ENCODE peak calls at places on chromosome 1, in nine cellular contexts. One of them, this sample, is unnamed.

GRCh38 chr1:33182452-33182851 is 609 bp upstream of the TRIM62 start:
- DNase-seq in CD4-positive, CD25-positive, alpha-beta regulatory T cell: no peak
- DNase-seq in GDM1: no peak
- DNase-seq in cardiac fibroblast: peak
- DNase-seq in SW 1271: no peak
- DNase-seq in HFF-Myc: peak
- DNase-seq in AG09319: peak
- DNase-seq in HCEC 1CT: peak
- DNase-seq in colonic mucosa: peak
- DNase-seq in this sample: peak

GRCh38 chr1:88985033-88985432 is 7.4 kb downstream of the KYAT3 start:
- DNase-seq in CD4-positive, CD25-positive, alpha-beta regulatory T cell: no peak
- DNase-seq in GDM1: no peak
- DNase-seq in cardiac fibroblast: peak
- DNase-seq in SW 1271: no peak
- DNase-seq in HFF-Myc: peak
- DNase-seq in AG09319: peak
- DNase-seq in HCEC 1CT: peak
- DNase-seq in colonic mucosa: peak
- DNase-seq in this sample: no peak

GRCh38 chr1:162349635-162350330 is 26.9 kb downstream of the SPATA46 start:
- DNase-seq in CD4-positive, CD25-positive, alpha-beta regulatory T cell: no peak
- DNase-seq in GDM1: no peak
- DNase-seq in cardiac fibroblast: peak
- DNase-seq in SW 1271: peak
- DNase-seq in HFF-Myc: peak
- DNase-seq in AG09319: no peak
- DNase-seq in HCEC 1CT: peak
- DNase-seq in colonic mucosa: peak
- DNase-seq in this sample: no peak

GRCh38 chr1:58162952-58163550 is 383.5 kb downstream of the OMA1 start:
- DNase-seq in CD4-positive, CD25-positive, alpha-beta regulatory T cell: no peak
- DNase-seq in GDM1: peak
- DNase-seq in cardiac fibroblast: peak
- DNase-seq in SW 1271: no peak
- DNase-seq in HFF-Myc: peak
- DNase-seq in AG09319: peak
- DNase-seq in HCEC 1CT: peak
- DNase-seq in colonic mucosa: peak
- DNase-seq in this sample: peak

GRCh38 chr1:207747627-207748492 is 4.0 kb upstream of the CD46 start:
- DNase-seq in CD4-positive, CD25-positive, alpha-beta regulatory T cell: no peak
- DNase-seq in GDM1: no peak
- DNase-seq in cardiac fibroblast: no peak
- DNase-seq in SW 1271: no peak
- DNase-seq in HFF-Myc: no peak
- DNase-seq in AG09319: no peak
- DNase-seq in HCEC 1CT: no peak
- DNase-seq in colonic mucosa: no peak
- DNase-seq in this sample: no peak

GRCh38 chr1:31005198-31005597 is 60.3 kb downstream of the PUM1 start:
- DNase-seq in CD4-positive, CD25-positive, alpha-beta regulatory T cell: no peak
- DNase-seq in GDM1: no peak
- DNase-seq in cardiac fibroblast: no peak
- DNase-seq in SW 1271: no peak
- DNase-seq in HFF-Myc: no peak
- DNase-seq in AG09319: no peak
- DNase-seq in HCEC 1CT: no peak
- DNase-seq in colonic mucosa: no peak
- DNase-seq in this sample: no peak

GRCh38 chr1:232422901-232423300 is 207.0 kb downstream of the SIPA1L2 start:
- DNase-seq in CD4-positive, CD25-positive, alpha-beta regulatory T cell: no peak
- DNase-seq in GDM1: no peak
- DNase-seq in cardiac fibroblast: peak
- DNase-seq in SW 1271: no peak
- DNase-seq in HFF-Myc: no peak
- DNase-seq in AG09319: no peak
- DNase-seq in HCEC 1CT: no peak
- DNase-seq in colonic mucosa: no peak
- DNase-seq in this sample: no peak

GRCh38 chr1:177023249-177023648 is 141.3 kb downstream of the ASTN1 start:
- DNase-seq in CD4-positive, CD25-positive, alpha-beta regulatory T cell: no peak
- DNase-seq in GDM1: no peak
- DNase-seq in cardiac fibroblast: no peak
- DNase-seq in SW 1271: no peak
- DNase-seq in HFF-Myc: no peak
- DNase-seq in AG09319: no peak
- DNase-seq in HCEC 1CT: no peak
- DNase-seq in colonic mucosa: no peak
- DNase-seq in this sample: no peak

GRCh38 chr1:32508751-32509140 is 30.5 kb upstream of the ZBTB8A start:
- DNase-seq in CD4-positive, CD25-positive, alpha-beta regulatory T cell: no peak
- DNase-seq in GDM1: no peak
- DNase-seq in cardiac fibroblast: peak
- DNase-seq in SW 1271: no peak
- DNase-seq in HFF-Myc: no peak
- DNase-seq in AG09319: no peak
- DNase-seq in HCEC 1CT: peak
- DNase-seq in colonic mucosa: no peak
- DNase-seq in this sample: no peak

GRCh38 chr1:201676651-201677050 is 137.7 kb downstream of the NAV1 start:
- DNase-seq in CD4-positive, CD25-positive, alpha-beta regulatory T cell: no peak
- DNase-seq in GDM1: no peak
- DNase-seq in cardiac fibroblast: no peak
- DNase-seq in SW 1271: no peak
- DNase-seq in HFF-Myc: no peak
- DNase-seq in AG09319: no peak
- DNase-seq in HCEC 1CT: no peak
- DNase-seq in colonic mucosa: no peak
- DNase-seq in this sample: no peak

GRCh38 chr1:9910080-9910424 is at the start of gene CTNNBIP1:
- DNase-seq in CD4-positive, CD25-positive, alpha-beta regulatory T cell: no peak
- DNase-seq in GDM1: no peak
- DNase-seq in cardiac fibroblast: no peak
- DNase-seq in SW 1271: no peak
- DNase-seq in HFF-Myc: no peak
- DNase-seq in AG09319: no peak
- DNase-seq in HCEC 1CT: no peak
- DNase-seq in colonic mucosa: no peak
- DNase-seq in this sample: no peak

GRCh38 chr1:7478797-7479499 is 292.1 kb upstream of the VAMP3 start:
- DNase-seq in CD4-positive, CD25-positive, alpha-beta regulatory T cell: no peak
- DNase-seq in GDM1: no peak
- DNase-seq in cardiac fibroblast: peak
- DNase-seq in SW 1271: no peak
- DNase-seq in HFF-Myc: no peak
- DNase-seq in AG09319: no peak
- DNase-seq in HCEC 1CT: peak
- DNase-seq in colonic mucosa: peak
- DNase-seq in this sample: no peak

GRCh38 chr1:212587304-212588136 is 21.0 kb upstream of the ATF3 start:
- DNase-seq in CD4-positive, CD25-positive, alpha-beta regulatory T cell: no peak
- DNase-seq in GDM1: no peak
- DNase-seq in cardiac fibroblast: peak
- DNase-seq in SW 1271: no peak
- DNase-seq in HFF-Myc: no peak
- DNase-seq in AG09319: no peak
- DNase-seq in HCEC 1CT: no peak
- DNase-seq in colonic mucosa: no peak
- DNase-seq in this sample: no peak

GRCh38 chr1:36238433-36238832 is 14.2 kb downstream of the THRAP3 start:
- DNase-seq in CD4-positive, CD25-positive, alpha-beta regulatory T cell: no peak
- DNase-seq in GDM1: no peak
- DNase-seq in cardiac fibroblast: peak
- DNase-seq in SW 1271: no peak
- DNase-seq in HFF-Myc: no peak
- DNase-seq in AG09319: no peak
- DNase-seq in HCEC 1CT: peak
- DNase-seq in colonic mucosa: no peak
- DNase-seq in this sample: no peak